ENCODE peak calls at places on chromosomes 5 and 9, in five cellular contexts. One of them, this sample, is unnamed.

GRCh38 chr9:98732801-98733200 is 24.1 kb upstream of the GABBR2 start:
- DNase-seq in A549: no peak
- DNase-seq in HepG2: no peak
- DNase-seq in K562: no peak
- DNase-seq in GM12878: no peak
- DNase-seq in this sample: no peak

GRCh38 chr5:83029912-83030311 is 47.3 kb downstream of the TMEM167A start:
- DNase-seq in A549: peak
- DNase-seq in HepG2: no peak
- DNase-seq in K562: no peak
- DNase-seq in GM12878: no peak
- DNase-seq in this sample: no peak

GRCh38 chr5:97544279-97545077 is 361.4 kb upstream of the RIOK2 start:
- DNase-seq in A549: no peak
- DNase-seq in HepG2: no peak
- DNase-seq in K562: no peak
- DNase-seq in GM12878: no peak
- DNase-seq in this sample: peak

GRCh38 chr5:139863855-139864558 is 68.4 kb downstream of the PSD2 start:
- DNase-seq in A549: peak
- DNase-seq in HepG2: peak
- DNase-seq in K562: peak
- DNase-seq in GM12878: no peak
- DNase-seq in this sample: peak

GRCh38 chr5:38601843-38602424 is 45.5 kb upstream of the LIFR start:
- DNase-seq in A549: peak
- DNase-seq in HepG2: no peak
- DNase-seq in K562: no peak
- DNase-seq in GM12878: no peak
- DNase-seq in this sample: no peak

GRCh38 chr9:135067091-135067710 is 20.3 kb upstream of the OLFM1 start:
- DNase-seq in A549: no peak
- DNase-seq in HepG2: no peak
- DNase-seq in K562: no peak
- DNase-seq in GM12878: no peak
- DNase-seq in this sample: no peak

GRCh38 chr9:93580654-93581380 is 4.4 kb downstream of the PHF2 start:
- DNase-seq in A549: no peak
- DNase-seq in HepG2: peak
- DNase-seq in K562: no peak
- DNase-seq in GM12878: no peak
- DNase-seq in this sample: no peak

GRCh38 chr9:132046456-132046855 is 33.2 kb downstream of the MED27 start:
- DNase-seq in A549: no peak
- DNase-seq in HepG2: no peak
- DNase-seq in K562: no peak
- DNase-seq in GM12878: no peak
- DNase-seq in this sample: no peak

GRCh38 chr5:5288236-5288635 is 134.2 kb upstream of the ICE1 start:
- DNase-seq in A549: peak
- DNase-seq in HepG2: no peak
- DNase-seq in K562: no peak
- DNase-seq in GM12878: no peak
- DNase-seq in this sample: no peak

GRCh38 chr5:102583663-102584062 is 84.9 kb upstream of the SLCO6A1 start:
- DNase-seq in A549: peak
- DNase-seq in HepG2: no peak
- DNase-seq in K562: no peak
- DNase-seq in GM12878: no peak
- DNase-seq in this sample: peak

GRCh38 chr9:134896834-134897583 is 16.4 kb downstream of the FCN2 start:
- DNase-seq in A549: no peak
- DNase-seq in HepG2: no peak
- DNase-seq in K562: no peak
- DNase-seq in GM12878: no peak
- DNase-seq in this sample: no peak

GRCh38 chr9:125153712-125154367 is 10.5 kb upstream of the SCAI start:
- DNase-seq in A549: no peak
- DNase-seq in HepG2: no peak
- DNase-seq in K562: no peak
- DNase-seq in GM12878: no peak
- DNase-seq in this sample: no peak

GRCh38 chr5:181229996-181230395 is 6.9 kb downstream of the TRIM41 start:
- DNase-seq in A549: no peak
- DNase-seq in HepG2: no peak
- DNase-seq in K562: no peak
- DNase-seq in GM12878: no peak
- DNase-seq in this sample: no peak

GRCh38 chr9:69542942-69543704 is 129.0 kb downstream of the APBA1 start:
- DNase-seq in A549: no peak
- DNase-seq in HepG2: no peak
- DNase-seq in K562: no peak
- DNase-seq in GM12878: no peak
- DNase-seq in this sample: peak

GRCh38 chr9:73050887-73051550 is 98.2 kb upstream of the ALDH1A1 start:
- DNase-seq in A549: peak
- DNase-seq in HepG2: peak
- DNase-seq in K562: no peak
- DNase-seq in GM12878: no peak
- DNase-seq in this sample: peak

GRCh38 chr5:10726913-10727517 is 34.0 kb downstream of the DAP start:
- DNase-seq in A549: no peak
- DNase-seq in HepG2: no peak
- DNase-seq in K562: no peak
- DNase-seq in GM12878: no peak
- DNase-seq in this sample: no peak

GRCh38 chr9:126149661-126150060 is 177.0 kb upstream of the MVB12B start:
- DNase-seq in A549: no peak
- DNase-seq in HepG2: peak
- DNase-seq in K562: no peak
- DNase-seq in GM12878: no peak
- DNase-seq in this sample: no peak

GRCh38 chr9:107273634-107274033 is 9.4 kb upstream of the RAD23B start:
- DNase-seq in A549: no peak
- DNase-seq in HepG2: no peak
- DNase-seq in K562: no peak
- DNase-seq in GM12878: no peak
- DNase-seq in this sample: no peak
- TF ChIP-seq JUNB in A549: no peak
- TF ChIP-seq JUNB in HepG2: no peak
- TF ChIP-seq JUNB in K562: no peak
- TF ChIP-seq JUNB in GM12878: no peak
- TF ChIP-seq JUNB in this sample: no peak

GRCh38 chr5:113090336-113091106 is 113.9 kb downstream of the DCP2 start:
- DNase-seq in A549: no peak
- DNase-seq in HepG2: no peak
- DNase-seq in K562: no peak
- DNase-seq in GM12878: no peak
- DNase-seq in this sample: peak
- TF ChIP-seq JUNB in A549: no peak
- TF ChIP-seq JUNB in HepG2: no peak
- TF ChIP-seq JUNB in K562: no peak
- TF ChIP-seq JUNB in GM12878: no peak
- TF ChIP-seq JUNB in this sample: no peak

DNA sequence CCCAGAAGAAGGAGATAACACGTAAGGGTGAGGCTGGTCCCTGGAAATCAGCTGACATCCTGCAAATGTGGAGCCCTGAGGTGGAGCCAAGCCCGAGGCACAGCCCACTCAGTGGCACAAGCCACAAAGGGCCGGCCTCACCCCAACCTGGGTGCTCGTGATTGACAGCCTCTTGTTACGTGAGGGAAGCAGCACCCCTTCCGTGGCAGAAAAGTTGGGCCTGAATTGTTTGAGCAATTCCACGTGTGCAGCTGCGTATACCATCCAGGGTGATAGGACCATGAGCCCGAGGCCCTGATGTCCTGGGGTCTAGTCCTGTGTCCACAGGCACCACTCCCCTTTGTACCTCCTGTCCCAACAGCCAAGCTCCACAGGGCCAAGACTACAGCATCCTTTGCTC is 4.8 kb downstream of the ORM2 start:
- DNase-seq in A549: no peak
- DNase-seq in HepG2: no peak
- DNase-seq in K562: no peak
- DNase-seq in GM12878: no peak
- DNase-seq in this sample: no peak
- TF ChIP-seq JUNB in A549: no peak
- TF ChIP-seq JUNB in HepG2: no peak
- TF ChIP-seq JUNB in K562: no peak
- TF ChIP-seq JUNB in GM12878: no peak
- TF ChIP-seq JUNB in this sample: no peak

GRCh38 chr5:58986281-58986680 is 403.4 kb downstream of the RAB3C start:
- DNase-seq in A549: no peak
- DNase-seq in HepG2: no peak
- DNase-seq in K562: no peak
- DNase-seq in GM12878: no peak
- DNase-seq in this sample: peak
- TF ChIP-seq JUNB in A549: no peak
- TF ChIP-seq JUNB in HepG2: no peak
- TF ChIP-seq JUNB in K562: no peak
- TF ChIP-seq JUNB in GM12878: no peak
- TF ChIP-seq JUNB in this sample: no peak

GRCh38 chr9:120387257-120387999 is 192.5 kb downstream of the CDK5RAP2 start:
- DNase-seq in A549: no peak
- DNase-seq in HepG2: peak
- DNase-seq in K562: no peak
- DNase-seq in GM12878: no peak
- DNase-seq in this sample: no peak
- TF ChIP-seq JUNB in A549: no peak
- TF ChIP-seq JUNB in HepG2: no peak
- TF ChIP-seq JUNB in K562: no peak
- TF ChIP-seq JUNB in GM12878: no peak
- TF ChIP-seq JUNB in this sample: no peak

DNA sequence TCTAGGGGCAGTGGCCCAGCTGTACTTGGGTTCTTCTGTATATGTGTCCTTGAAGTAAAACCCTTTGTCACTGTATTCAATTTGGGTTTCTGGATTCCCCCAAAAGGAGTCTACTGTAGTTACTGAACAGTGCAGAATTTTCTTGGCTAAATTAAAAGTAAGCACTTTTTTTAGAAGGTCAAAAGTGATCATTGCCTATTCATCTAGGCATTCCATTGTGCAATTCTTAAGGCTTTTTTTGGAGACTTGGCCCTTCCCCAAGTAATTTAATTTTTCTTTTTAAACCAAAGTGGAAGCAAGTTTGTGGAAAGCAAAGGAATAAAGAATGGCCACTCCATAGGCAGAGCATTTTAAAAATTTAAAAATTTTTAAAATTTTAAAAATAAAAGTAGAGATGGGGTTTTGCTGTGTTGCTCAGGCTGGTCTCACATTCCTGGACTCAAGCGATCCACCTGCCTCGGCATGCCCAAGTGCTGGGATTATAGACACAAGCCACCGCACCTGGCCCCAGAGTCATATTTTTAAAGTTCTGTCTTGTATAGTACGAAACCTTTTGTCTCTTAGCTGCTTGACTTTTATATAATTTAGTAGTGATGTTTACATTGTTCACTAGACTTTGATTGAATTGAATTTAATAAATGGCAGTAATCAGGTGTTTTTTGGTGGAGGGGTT is 31.2 kb downstream of the LRRTM2 start:
- DNase-seq in A549: no peak
- DNase-seq in HepG2: no peak
- DNase-seq in K562: no peak
- DNase-seq in GM12878: no peak
- DNase-seq in this sample: no peak
- TF ChIP-seq JUNB in A549: no peak
- TF ChIP-seq JUNB in HepG2: no peak
- TF ChIP-seq JUNB in K562: no peak
- TF ChIP-seq JUNB in GM12878: no peak
- TF ChIP-seq JUNB in this sample: no peak

DNA sequence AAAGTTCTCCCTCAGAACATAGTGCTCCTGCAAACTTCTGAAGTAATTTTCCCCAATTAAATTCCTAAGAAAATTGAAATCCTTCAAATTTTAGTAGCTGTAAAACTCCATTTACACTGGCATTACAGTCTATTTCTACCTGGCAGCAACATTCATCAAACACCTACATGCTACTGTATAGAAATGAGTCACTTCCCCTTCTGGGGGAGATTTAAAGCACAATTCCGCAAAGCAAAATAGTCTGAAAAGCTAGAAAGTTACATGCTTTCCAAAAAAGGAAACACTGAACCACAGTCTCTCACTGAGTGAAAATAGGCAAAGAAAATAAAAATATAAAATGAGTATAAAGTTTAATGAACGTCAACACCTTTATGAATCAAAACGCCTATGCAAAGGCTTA is 43.3 kb downstream of the MCTP1 start:
- DNase-seq in A549: no peak
- DNase-seq in HepG2: no peak
- DNase-seq in K562: no peak
- DNase-seq in GM12878: peak
- DNase-seq in this sample: no peak
- TF ChIP-seq JUNB in A549: no peak
- TF ChIP-seq JUNB in HepG2: no peak
- TF ChIP-seq JUNB in K562: no peak
- TF ChIP-seq JUNB in GM12878: peak
- TF ChIP-seq JUNB in this sample: no peak

GRCh38 chr5:143494162-143494561 is 90.7 kb upstream of the NR3C1 start:
- DNase-seq in A549: peak
- DNase-seq in HepG2: no peak
- DNase-seq in K562: no peak
- DNase-seq in GM12878: no peak
- DNase-seq in this sample: no peak
- TF ChIP-seq JUNB in A549: peak
- TF ChIP-seq JUNB in HepG2: no peak
- TF ChIP-seq JUNB in K562: no peak
- TF ChIP-seq JUNB in GM12878: no peak
- TF ChIP-seq JUNB in this sample: no peak